ENCODE peak calls at places on chromosomes 12 and 14, in five cellular contexts. I is kidney epithelial cell, Z is LoVo, F is aorta, N is kidney. O is an unnamed sample.

GRCh38 chr14:105878554-105878953 is 352.2 kb downstream of the TMEM121 start:
- DNase-seq in I (no peak), Z (no peak), F (peak; percentile 37), N (no peak), O (no peak)

GRCh38 chr12:124713436-124714082 is 146.1 kb upstream of the NCOR2 start:
- DNase-seq in I (peak; percentile 73), Z (no peak), F (peak; percentile 80), N (no peak), O (no peak)

GRCh38 chr14:23483216-23483854 is 13.8 kb downstream of the NGDN start:
- DNase-seq in I (no peak), Z (no peak), F (no peak), N (no peak), O (no peak)

GRCh38 chr14:37870170-37870569 is 274.7 kb downstream of the TTC6 start:
- DNase-seq in I (no peak), Z (no peak), F (no peak), N (no peak), O (no peak)

GRCh38 chr14:69685217-69685616 is 73.8 kb downstream of the SUSD6 start:
- DNase-seq in I (peak; percentile 76), Z (no peak), F (no peak), N (no peak), O (no peak)

GRCh38 chr12:119713551-119714031 is 45.7 kb downstream of the PRKAB1 start:
- DNase-seq in I (no peak), Z (no peak), F (no peak), N (no peak), O (no peak)

GRCh38 chr12:27449011-27449410 is 2.5 kb downstream of the SMCO2 start:
- DNase-seq in I (no peak), Z (peak; percentile 80), F (no peak), N (no peak), O (no peak)

GRCh38 chr12:50222275-50222783 is 55.2 kb upstream of the CERS5 start:
- DNase-seq in I (no peak), Z (no peak), F (no peak), N (no peak), O (no peak)

O was measured in Right ventricle myocardium inferior.